ENCODE peak calls at places on chromosomes 6 and 20, in nine cellular contexts. P, H, Q, M, I, X, E, W and U are unnamed samples.

GRCh38 chr20:43694763-43695162 is 27.8 kb downstream of the MYBL2 start:
- DNase-seq in P (no peak), H (no peak), Q (no peak), M (no peak), I (no peak), X (no peak), E (no peak), W (no peak), U (no peak)

GRCh38 chr20:50605136-50605535 is 86.2 kb downstream of the RIPOR3 start:
- DNase-seq in P (no peak), H (no peak), Q (no peak), M (no peak), I (no peak), X (no peak), E (no peak), W (no peak), U (no peak)

GRCh38 chr6:125781307-125781868 is 9.4 kb upstream of the NCOA7 start:
- DNase-seq in P (no peak), H (no peak), Q (peak; percentile 65), M (no peak), I (peak; percentile 45), X (peak; percentile 65), E (no peak), W (no peak), U (no peak)

GRCh38 chr6:144899161-144899560 is 614.0 kb downstream of the UTRN start:
- DNase-seq in P (no peak), H (peak; percentile 45), Q (no peak), M (no peak), I (no peak), X (peak; percentile 83), E (no peak), W (no peak), U (no peak)

GRCh38 chr6:30219244-30219643 is 6.0 kb upstream of the TRIM26 start:
- DNase-seq in P (no peak), H (peak; percentile 68), Q (peak; percentile 49), M (no peak), I (peak; percentile 64), X (peak; percentile 67), E (peak; percentile 67), W (no peak), U (no peak)

GRCh38 chr6:148146717-148147116 is 195.9 kb upstream of the SASH1 start:
- DNase-seq in P (peak; percentile 15), H (peak; percentile 19), Q (peak; percentile 41), M (no peak), I (no peak), X (peak; percentile 7), E (peak; percentile 95), W (peak; percentile 89), U (no peak)

GRCh38 chr6:2563635-2564034 is 187.1 kb downstream of the MYLK4 start:
- DNase-seq in P (no peak), H (peak; percentile 19), Q (no peak), M (no peak), I (no peak), X (peak; percentile 28), E (no peak), W (no peak), U (no peak)

GRCh38 chr6:19399406-19399805 is 437.8 kb upstream of the ID4 start:
- DNase-seq in P (no peak), H (peak; percentile 56), Q (no peak), M (no peak), I (no peak), X (peak; percentile 47), E (no peak), W (no peak), U (peak; percentile 78)

GRCh38 chr6:113645576-113645970 is 211.6 kb upstream of the MARCKS start:
- DNase-seq in P (peak; percentile 82), H (peak; percentile 74), Q (no peak), M (no peak), I (no peak), X (peak; percentile 92), E (no peak), W (peak; percentile 83), U (peak; percentile 71)

GRCh38 chr20:19934792-19935491 is 82.2 kb upstream of the NAA20 start:
- DNase-seq in P (no peak), H (no peak), Q (no peak), M (no peak), I (peak; percentile 42), X (no peak), E (peak; percentile 94), W (no peak), U (no peak)

GRCh38 chr6:14037402-14038277 is 79.9 kb upstream of the CD83 start:
- DNase-seq in P (peak; percentile 76), H (peak; percentile 61), Q (no peak), M (no peak), I (no peak), X (peak; percentile 75), E (no peak), W (no peak), U (peak; percentile 81)

GRCh38 chr20:32649697-32650471 is 23.9 kb downstream of the C20orf203 start:
- DNase-seq in P (no peak), H (no peak), Q (no peak), M (no peak), I (no peak), X (no peak), E (no peak), W (no peak), U (no peak)

GRCh38 chr20:2756056-2756611 is 44.3 kb downstream of the CPXM1 start:
- DNase-seq in P (no peak), H (peak; percentile 78), Q (no peak), M (no peak), I (no peak), X (peak; percentile 65), E (peak; percentile 43), W (no peak), U (peak; percentile 27)

GRCh38 chr6:81929828-81930227 is 177.3 kb upstream of the TENT5A start:
- DNase-seq in P (no peak), H (peak; percentile 87), Q (no peak), M (no peak), I (no peak), X (peak; percentile 92), E (no peak), W (no peak), U (peak; percentile 76)

GRCh38 chr6:42316390-42316970 is 98.8 kb upstream of the MRPS10 start:
- DNase-seq in P (no peak), H (peak; percentile 42), Q (no peak), M (no peak), I (no peak), X (peak; percentile 86), E (peak; percentile 19), W (no peak), U (no peak)

GRCh38 chr20:57464642-57465211 is 60.2 kb downstream of the CTCFL start:
- DNase-seq in P (no peak), H (peak; percentile 33), Q (no peak), M (no peak), I (no peak), X (peak; percentile 16), E (no peak), W (no peak), U (no peak)
- TF ChIP-seq CTCF in P (no peak), H (peak; percentile 35), Q (no peak), M (no peak), I (no peak), X (peak; percentile 33), E (no peak), W (no peak), U (peak; percentile 25)

GRCh38 chr6:155182103-155182502 is 81.7 kb upstream of the CLDN20 start:
- DNase-seq in P (no peak), H (no peak), Q (no peak), M (no peak), I (no peak), X (no peak), E (no peak), W (no peak), U (no peak)
- H3K4me3 ChIP-seq in P (no peak overlapping the region), H (no peak overlapping the region), Q (no peak overlapping the region), M (no peak overlapping the region), I (no peak overlapping the region), X (no peak overlapping the region), E (no peak overlapping the region), W (no peak overlapping the region), U (no peak overlapping the region)

GRCh38 chr6:105733556-105734162 is 330.8 kb upstream of the PREP start:
- DNase-seq in P (no peak), H (peak; percentile 50), Q (no peak), M (no peak), I (no peak), X (peak; percentile 73), E (peak; percentile 13), W (no peak), U (peak; percentile 31)
- TF ChIP-seq CTCF in P (peak; percentile 48), H (peak; percentile 60), Q (peak; percentile 73), M (no peak), I (peak; percentile 26), X (peak; percentile 64), E (peak; percentile 36), W (peak; percentile 67), U (peak; percentile 50)

DNA sequence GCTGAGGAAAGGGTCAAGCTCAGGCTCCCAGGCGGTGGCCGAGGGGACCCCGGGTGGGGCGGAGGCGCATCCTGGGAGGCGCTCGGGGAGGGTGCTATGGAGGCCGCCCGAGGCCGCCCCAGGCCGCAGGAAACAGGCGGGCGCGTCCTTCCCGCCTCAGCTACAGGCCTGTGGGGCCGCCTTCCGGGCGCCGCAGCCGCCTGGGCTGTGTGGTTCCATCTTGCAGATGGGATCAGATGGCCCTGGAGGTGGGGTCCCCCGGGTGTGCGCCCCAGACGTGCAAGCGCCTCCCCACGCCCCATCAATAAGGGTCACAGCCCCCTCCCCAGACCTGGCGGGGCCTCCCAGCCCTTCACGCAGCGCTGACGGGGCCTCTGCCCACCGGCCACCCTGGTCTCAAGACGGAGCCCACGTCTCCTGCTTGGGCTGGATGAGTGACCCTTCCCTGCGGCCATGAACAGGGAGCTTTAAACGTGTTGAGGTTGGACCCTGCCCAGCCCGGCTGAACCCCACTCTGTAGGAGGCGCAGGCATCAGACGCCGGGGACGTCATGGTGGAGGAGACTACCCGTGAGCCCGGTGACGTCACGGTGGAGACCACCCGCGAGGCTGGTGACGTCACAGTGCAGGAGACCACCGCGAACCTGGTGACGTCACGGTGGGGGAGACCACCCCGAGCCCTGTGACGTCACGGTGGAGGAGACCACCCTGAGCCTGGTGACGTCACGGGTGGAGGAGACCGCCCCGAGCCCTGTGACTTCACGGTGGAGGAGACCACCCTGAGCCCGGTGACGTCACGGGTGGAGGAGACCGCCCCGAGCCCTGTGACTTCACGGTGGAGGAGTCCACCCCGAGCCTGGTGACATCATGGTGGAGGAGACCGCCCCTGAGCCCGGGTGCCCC is 267.0 kb downstream of the DLL1 start:
- DNase-seq in P (no peak), H (no peak), Q (no peak), M (no peak), I (peak; percentile 22), X (no peak), E (no peak), W (no peak), U (no peak)
- H3K4me3 ChIP-seq in P (no peak overlapping the region), H (no peak overlapping the region), Q (no peak overlapping the region), M (no peak overlapping the region), I (no peak overlapping the region), X (no peak overlapping the region), E (no peak overlapping the region), W (no peak overlapping the region), U (no peak overlapping the region)